ENCODE peak calls at places on chromosomes 6 and 20, in seven cellular contexts. F, W, T, Q, L, K and E are unnamed samples.

GRCh38 chr6:70379473-70380013 is 33.8 kb upstream of the FAM135A start:
- DNase-seq in L (no peak), K (no peak), W (no peak), T (no peak), Q (no peak), F (no peak), E (no peak)

GRCh38 chr6:110874880-110875547 is 429 bp downstream of the AMD1 start:
- DNase-seq in K (peak), Q (no peak), F (peak), T (peak), W (peak), L (peak), E (no peak)

GRCh38 chr6:44949595-44950201 is 378.4 kb upstream of the RUNX2 start:
- DNase-seq in T (no peak), L (no peak), Q (no peak), W (no peak), F (no peak), K (no peak), E (no peak)

GRCh38 chr20:14401479-14402138 is 64.2 kb upstream of the FLRT3 start:
- DNase-seq in F (no peak), W (no peak), Q (no peak), T (no peak), L (no peak), K (no peak), E (no peak)

GRCh38 chr6:43629505-43630300 is 639 bp upstream of the GTPBP2 start:
- DNase-seq in F (peak), L (peak), Q (peak), T (peak), K (peak), W (peak), E (peak)

GRCh38 chr6:90297124-90297865 is 652 bp upstream of the BACH2 start:
- DNase-seq in K (no peak), F (no peak), T (no peak), L (no peak), W (no peak), Q (no peak), E (no peak)

GRCh38 chr6:149451361-149452061 is 33.3 kb downstream of the ZC3H12D start:
- DNase-seq in W (no peak), K (no peak), F (no peak), Q (no peak), T (peak), L (peak), E (no peak)

GRCh38 chr6:17484201-17484606 is 90.8 kb downstream of the CAP2 start:
- DNase-seq in F (no peak), L (no peak), Q (no peak), K (no peak), W (no peak), T (peak), E (no peak)

GRCh38 chr6:162074641-162075040 is 652.9 kb downstream of the PRKN start:
- DNase-seq in L (no peak), Q (no peak), K (no peak), W (no peak), T (no peak), F (no peak), E (no peak)

GRCh38 chr6:142833054-142833453 is 111.9 kb downstream of the HIVEP2 start:
- DNase-seq in T (no peak), K (no peak), Q (peak), W (no peak), L (no peak), F (no peak), E (no peak)

GRCh38 chr6:78611886-78612480 is 255.4 kb upstream of the IRAK1BP1 start:
- DNase-seq in T (no peak), W (peak), K (no peak), L (no peak), F (no peak), Q (peak), E (no peak)

GRCh38 chr6:15887491-15888461 is 224.9 kb upstream of the DTNBP1 start:
- DNase-seq in T (no peak), L (no peak), W (no peak), Q (no peak), K (no peak), F (no peak), E (no peak)

GRCh38 chr6:21064716-21065340 is 528.7 kb upstream of the SOX4 start:
- DNase-seq in F (no peak), T (no peak), L (no peak), W (no peak), K (no peak), Q (peak), E (no peak)

GRCh38 chr6:63802606-63803206 is 167.1 kb downstream of the PHF3 start:
- DNase-seq in W (peak), K (no peak), Q (peak), L (no peak), F (no peak), T (no peak), E (no peak)

GRCh38 chr6:33824461-33825154 is 20.8 kb upstream of the MLN start:
- DNase-seq in Q (peak), K (no peak), W (no peak), F (no peak), L (no peak), T (no peak), E (no peak)

GRCh38 chr6:1278057-1278720 is 33.7 kb upstream of the FOXQ1 start:
- DNase-seq in K (no peak), W (no peak), L (no peak), Q (no peak), T (no peak), F (no peak), E (no peak)

GRCh38 chr6:161001421-161001820 is 9.9 kb downstream of the MAP3K4 start:
- DNase-seq in W (no peak), Q (no peak), L (no peak), T (no peak), F (no peak), K (no peak), E (no peak)

GRCh38 chr6:110358536-110359148 is 493 bp upstream of the METTL24 start:
- DNase-seq in F (no peak), L (no peak), Q (no peak), W (no peak), K (no peak), T (no peak), E (no peak)

GRCh38 chr6:107185570-107185969 is 70.3 kb upstream of the BEND3 start:
- DNase-seq in Q (peak), F (no peak), T (no peak), W (no peak), K (no peak), L (peak), E (no peak)

GRCh38 chr6:149060300-149060984 is 257.1 kb upstream of the TAB2 start:
- DNase-seq in K (no peak), T (no peak), W (no peak), Q (no peak), F (peak), L (no peak), E (no peak)

GRCh38 chr6:137102851-137103492 is 58.2 kb upstream of the IL20RA start:
- DNase-seq in Q (no peak), T (no peak), L (no peak), W (peak), K (no peak), F (no peak), E (no peak)

GRCh38 chr20:24007758-24008157 is 19.2 kb upstream of the GGTLC1 start:
- DNase-seq in Q (no peak), L (no peak), T (no peak), W (no peak), K (no peak), F (no peak), E (no peak)

GRCh38 chr20:1569417-1569861 is 11.9 kb upstream of the SIRPD start:
- DNase-seq in F (no peak), K (no peak), W (no peak), Q (peak), T (no peak), L (no peak), E (no peak)

GRCh38 chr6:134647861-134648260 is 302.0 kb downstream of the ALDH8A1 start:
- DNase-seq in F (no peak), L (no peak), W (no peak), Q (peak), T (no peak), K (no peak), E (no peak)